ENCODE peak calls at places on chromosome 14, in ten cellular contexts. One of them, this sample, is unnamed.

GRCh38 chr14:54335569-54336155 is 61.1 kb upstream of the CDKN3 start:
- DNase-seq in H9: no peak
- DNase-seq in cardiac muscle cell: no peak
- DNase-seq in heart right ventricle: no peak
- DNase-seq in endodermal cell: no peak
- DNase-seq in body of pancreas: no peak
- DNase-seq in right lobe of liver: no peak
- DNase-seq in IMR-90: no peak
- DNase-seq in testis: no peak
- DNase-seq in sigmoid colon: no peak
- DNase-seq in this sample: no peak

GRCh38 chr14:51603495-51603894 is 48.2 kb upstream of the FRMD6 start:
- DNase-seq in H9: no peak
- DNase-seq in cardiac muscle cell: no peak
- DNase-seq in heart right ventricle: no peak
- DNase-seq in endodermal cell: no peak
- DNase-seq in body of pancreas: no peak
- DNase-seq in right lobe of liver: no peak
- DNase-seq in IMR-90: no peak
- DNase-seq in testis: no peak
- DNase-seq in sigmoid colon: no peak
- DNase-seq in this sample: no peak

GRCh38 chr14:55103005-55103640 is 25.9 kb upstream of the LGALS3 start:
- DNase-seq in H9: peak; percentile 89
- DNase-seq in cardiac muscle cell: peak; percentile 40
- DNase-seq in heart right ventricle: peak; percentile 72
- DNase-seq in endodermal cell: peak; percentile 93
- DNase-seq in body of pancreas: peak; percentile 87
- DNase-seq in right lobe of liver: no peak
- DNase-seq in IMR-90: peak; percentile 95
- DNase-seq in testis: peak; percentile 78
- DNase-seq in sigmoid colon: peak; percentile 94
- DNase-seq in this sample: peak; percentile 80

GRCh38 chr14:39841088-39841487 is 408.9 kb upstream of the FBXO33 start:
- DNase-seq in H9: no peak
- DNase-seq in cardiac muscle cell: no peak
- DNase-seq in heart right ventricle: no peak
- DNase-seq in endodermal cell: no peak
- DNase-seq in body of pancreas: no peak
- DNase-seq in right lobe of liver: no peak
- DNase-seq in IMR-90: no peak
- DNase-seq in testis: no peak
- DNase-seq in sigmoid colon: no peak
- DNase-seq in this sample: no peak

GRCh38 chr14:72753879-72754400 is 140.0 kb downstream of the DPF3 start:
- DNase-seq in H9: no peak
- DNase-seq in cardiac muscle cell: no peak
- DNase-seq in heart right ventricle: no peak
- DNase-seq in endodermal cell: no peak
- DNase-seq in body of pancreas: no peak
- DNase-seq in right lobe of liver: no peak
- DNase-seq in IMR-90: no peak
- DNase-seq in testis: no peak
- DNase-seq in sigmoid colon: no peak
- DNase-seq in this sample: no peak

GRCh38 chr14:65794674-65795279 is 382.2 kb downstream of the FUT8 start:
- DNase-seq in H9: no peak
- DNase-seq in cardiac muscle cell: no peak
- DNase-seq in heart right ventricle: no peak
- DNase-seq in endodermal cell: no peak
- DNase-seq in body of pancreas: no peak
- DNase-seq in right lobe of liver: no peak
- DNase-seq in IMR-90: no peak
- DNase-seq in testis: no peak
- DNase-seq in sigmoid colon: no peak
- DNase-seq in this sample: no peak

GRCh38 chr14:34379809-34380147 is 82.3 kb downstream of the SPTSSA start:
- DNase-seq in H9: no peak
- DNase-seq in cardiac muscle cell: no peak
- DNase-seq in heart right ventricle: no peak
- DNase-seq in endodermal cell: no peak
- DNase-seq in body of pancreas: no peak
- DNase-seq in right lobe of liver: no peak
- DNase-seq in IMR-90: no peak
- DNase-seq in testis: no peak
- DNase-seq in sigmoid colon: no peak
- DNase-seq in this sample: no peak

GRCh38 chr14:74979442-74980397 is 23.0 kb upstream of the EIF2B2 start:
- DNase-seq in H9: peak; percentile 68
- DNase-seq in cardiac muscle cell: no peak
- DNase-seq in heart right ventricle: no peak
- DNase-seq in endodermal cell: peak; percentile 82
- DNase-seq in body of pancreas: no peak
- DNase-seq in right lobe of liver: peak; percentile 38
- DNase-seq in IMR-90: peak; percentile 36
- DNase-seq in testis: no peak
- DNase-seq in sigmoid colon: no peak
- DNase-seq in this sample: peak; percentile 83

DNA sequence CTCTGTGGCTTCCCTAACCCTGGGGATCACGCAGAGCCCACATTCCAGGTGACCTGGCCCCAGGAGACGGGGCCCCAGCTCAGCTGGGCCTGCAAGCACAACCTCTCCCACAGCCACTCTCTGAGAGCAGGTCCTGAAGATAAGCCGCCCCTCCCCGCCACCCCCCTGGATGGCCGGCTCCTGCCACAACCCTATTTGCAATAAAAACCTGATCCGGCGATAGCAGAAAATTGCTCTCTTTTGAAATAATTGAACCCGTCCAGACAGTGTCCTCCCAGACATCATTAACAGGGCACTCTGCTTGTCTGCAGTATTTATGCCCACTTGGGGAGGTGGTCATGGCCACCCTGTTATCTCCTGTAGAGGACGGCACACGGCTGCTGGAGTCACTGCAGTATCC is 5.0 kb downstream of the C14orf180 start:
- DNase-seq in H9: no peak
- DNase-seq in cardiac muscle cell: no peak
- DNase-seq in heart right ventricle: no peak
- DNase-seq in endodermal cell: no peak
- DNase-seq in body of pancreas: no peak
- DNase-seq in right lobe of liver: no peak
- DNase-seq in IMR-90: no peak
- DNase-seq in testis: no peak
- DNase-seq in sigmoid colon: no peak
- DNase-seq in this sample: no peak
- H3K27me3 ChIP-seq in H9: no peaks in the 10 kb centered on the region
- H3K27me3 ChIP-seq in cardiac muscle cell: no peaks in the 10 kb centered on the region
- H3K27me3 ChIP-seq in heart right ventricle: peaks cover 13% of the 10 kb centered on the region
- H3K27me3 ChIP-seq in endodermal cell: no peaks in the 10 kb centered on the region
- H3K27me3 ChIP-seq in body of pancreas: no peaks in the 10 kb centered on the region
- H3K27me3 ChIP-seq in right lobe of liver: no peaks in the 10 kb centered on the region
- H3K27me3 ChIP-seq in IMR-90: peaks cover 13% of the 10 kb centered on the region
- H3K27me3 ChIP-seq in testis: no peaks in the 10 kb centered on the region
- H3K27me3 ChIP-seq in sigmoid colon: peaks cover 21% of the 10 kb centered on the region
- H3K27me3 ChIP-seq in this sample: no peaks in the 10 kb centered on the region

DNA sequence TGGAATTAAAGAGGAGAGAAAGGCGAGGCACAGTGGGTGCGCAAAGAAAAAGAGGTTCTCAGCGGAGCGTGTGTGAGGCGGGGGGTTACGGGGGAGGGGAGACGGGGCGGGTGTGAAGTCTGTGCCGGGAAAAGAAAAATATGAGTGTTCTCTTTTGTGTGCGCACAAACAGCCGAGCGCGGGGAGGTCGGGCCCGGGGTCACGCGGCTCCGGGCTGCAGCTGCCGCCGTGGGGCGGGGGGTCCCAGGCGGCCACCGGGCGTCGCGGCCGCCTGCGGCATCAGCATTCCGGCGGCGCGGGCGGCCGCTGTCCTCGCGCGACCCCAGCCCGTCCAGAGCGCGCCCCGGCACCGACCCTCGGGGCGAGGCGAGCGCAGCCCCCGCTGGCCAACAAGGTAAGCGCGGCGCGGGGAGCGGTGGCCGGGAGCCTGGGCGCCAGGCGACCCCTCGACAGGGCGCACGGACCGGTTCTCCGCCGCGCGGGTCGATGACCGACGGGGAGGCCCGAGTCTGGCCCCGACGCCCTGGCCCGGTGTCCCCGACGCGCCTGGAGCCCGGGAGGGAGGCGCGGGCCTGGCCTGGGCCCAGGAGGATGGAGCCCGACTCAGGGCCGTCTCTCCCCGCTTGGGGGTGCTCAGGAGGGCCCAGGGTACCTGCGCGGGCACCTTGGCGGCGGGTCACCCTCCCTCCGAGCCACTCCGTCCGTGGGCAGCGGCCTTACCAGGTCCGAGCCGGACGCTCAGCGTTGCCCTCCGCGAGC is 103.9 kb upstream of the DIO3 start:
- DNase-seq in H9: peak; percentile 51
- DNase-seq in cardiac muscle cell: no peak
- DNase-seq in heart right ventricle: no peak
- DNase-seq in endodermal cell: no peak
- DNase-seq in body of pancreas: no peak
- DNase-seq in right lobe of liver: no peak
- DNase-seq in IMR-90: no peak
- DNase-seq in testis: no peak
- DNase-seq in sigmoid colon: peak; percentile 46
- DNase-seq in this sample: peak; percentile 83
- H3K27me3 ChIP-seq in H9: peaks cover 41% of the 10 kb centered on the region
- H3K27me3 ChIP-seq in cardiac muscle cell: peaks cover 99% of the 10 kb centered on the region
- H3K27me3 ChIP-seq in heart right ventricle: peaks cover 87% of the 10 kb centered on the region
- H3K27me3 ChIP-seq in endodermal cell: peaks cover 83% of the 10 kb centered on the region
- H3K27me3 ChIP-seq in body of pancreas: peaks cover 25% of the 10 kb centered on the region
- H3K27me3 ChIP-seq in right lobe of liver: peaks cover 29% of the 10 kb centered on the region
- H3K27me3 ChIP-seq in IMR-90: peaks cover 42% of the 10 kb centered on the region
- H3K27me3 ChIP-seq in testis: no peaks in the 10 kb centered on the region
- H3K27me3 ChIP-seq in sigmoid colon: peaks cover 68% of the 10 kb centered on the region
- H3K27me3 ChIP-seq in this sample: peaks cover 48% of the 10 kb centered on the region

DNA sequence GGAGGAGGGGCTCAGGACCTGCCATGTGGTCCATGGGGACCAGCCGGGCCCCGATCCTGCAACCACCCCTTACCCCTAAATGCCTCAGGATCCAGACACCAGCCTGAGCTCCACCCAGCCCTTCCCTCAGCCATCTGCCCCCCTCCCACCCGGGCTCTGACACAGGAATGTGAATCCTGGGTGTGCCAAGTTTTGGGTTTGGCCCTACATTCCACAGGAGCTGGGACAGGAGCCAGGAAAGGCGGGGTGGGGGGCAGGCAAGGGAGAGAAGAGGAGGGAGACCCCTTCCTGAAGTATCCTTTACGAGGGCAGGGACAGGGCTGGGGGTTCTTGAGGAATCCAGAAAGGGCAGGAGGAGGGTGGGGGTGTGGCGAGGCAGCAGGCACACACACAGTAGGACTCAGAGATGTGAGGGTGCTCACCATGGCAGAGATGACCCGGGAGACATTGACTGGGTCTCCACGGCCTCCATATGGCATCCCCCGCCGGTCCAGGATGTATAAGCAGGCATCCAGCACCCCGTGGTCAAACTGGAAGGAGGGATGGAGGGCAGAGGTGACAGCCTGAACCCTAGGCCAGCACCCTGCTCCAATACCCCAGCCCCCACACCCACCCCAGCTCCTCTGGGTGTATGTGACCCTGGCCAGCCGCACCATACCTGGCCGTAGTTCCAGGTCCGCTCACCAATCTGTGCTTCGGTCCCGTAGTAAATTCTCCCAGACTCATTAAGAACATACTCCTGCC is 3.5 kb downstream of the TGM1 start:
- DNase-seq in H9: no peak
- DNase-seq in cardiac muscle cell: no peak
- DNase-seq in heart right ventricle: no peak
- DNase-seq in endodermal cell: no peak
- DNase-seq in body of pancreas: peak; percentile 82
- DNase-seq in right lobe of liver: no peak
- DNase-seq in IMR-90: no peak
- DNase-seq in testis: no peak
- DNase-seq in sigmoid colon: no peak
- DNase-seq in this sample: no peak
- H3K27me3 ChIP-seq in H9: no peaks in the 10 kb centered on the region
- H3K27me3 ChIP-seq in cardiac muscle cell: no peaks in the 10 kb centered on the region
- H3K27me3 ChIP-seq in heart right ventricle: no peaks in the 10 kb centered on the region
- H3K27me3 ChIP-seq in endodermal cell: no peaks in the 10 kb centered on the region
- H3K27me3 ChIP-seq in body of pancreas: no peaks in the 10 kb centered on the region
- H3K27me3 ChIP-seq in right lobe of liver: no peaks in the 10 kb centered on the region
- H3K27me3 ChIP-seq in IMR-90: no peaks in the 10 kb centered on the region
- H3K27me3 ChIP-seq in testis: no peaks in the 10 kb centered on the region
- H3K27me3 ChIP-seq in sigmoid colon: no peaks in the 10 kb centered on the region
- H3K27me3 ChIP-seq in this sample: no peaks in the 10 kb centered on the region

GRCh38 chr14:96589577-96589976 is 87.4 kb downstream of the PAPOLA start:
- DNase-seq in H9: peak; percentile 23
- DNase-seq in cardiac muscle cell: no peak
- DNase-seq in heart right ventricle: no peak
- DNase-seq in endodermal cell: peak; percentile 23
- DNase-seq in body of pancreas: no peak
- DNase-seq in right lobe of liver: no peak
- DNase-seq in IMR-90: no peak
- DNase-seq in testis: peak; percentile 6
- DNase-seq in sigmoid colon: peak; percentile 30
- DNase-seq in this sample: peak; percentile 25

GRCh38 chr14:96594961-96595360 is 92.8 kb downstream of the PAPOLA start:
- DNase-seq in H9: no peak
- DNase-seq in cardiac muscle cell: no peak
- DNase-seq in heart right ventricle: no peak
- DNase-seq in endodermal cell: no peak
- DNase-seq in body of pancreas: no peak
- DNase-seq in right lobe of liver: no peak
- DNase-seq in IMR-90: no peak
- DNase-seq in testis: no peak
- DNase-seq in sigmoid colon: peak; percentile 32
- DNase-seq in this sample: no peak

GRCh38 chr14:96588410-96589249 is 86.4 kb downstream of the PAPOLA start:
- DNase-seq in H9: peak; percentile 24
- DNase-seq in cardiac muscle cell: no peak
- DNase-seq in heart right ventricle: no peak
- DNase-seq in endodermal cell: peak; percentile 31
- DNase-seq in body of pancreas: no peak
- DNase-seq in right lobe of liver: no peak
- DNase-seq in IMR-90: no peak
- DNase-seq in testis: no peak
- DNase-seq in sigmoid colon: peak; percentile 53
- DNase-seq in this sample: peak; percentile 45

GRCh38 chr14:96590190-96590860 is 88.1 kb downstream of the PAPOLA start:
- DNase-seq in H9: peak; percentile 23
- DNase-seq in cardiac muscle cell: peak; percentile 31
- DNase-seq in heart right ventricle: no peak
- DNase-seq in endodermal cell: peak; percentile 43
- DNase-seq in body of pancreas: no peak
- DNase-seq in right lobe of liver: no peak
- DNase-seq in IMR-90: no peak
- DNase-seq in testis: no peak
- DNase-seq in sigmoid colon: peak; percentile 33
- DNase-seq in this sample: peak; percentile 59

DNA sequence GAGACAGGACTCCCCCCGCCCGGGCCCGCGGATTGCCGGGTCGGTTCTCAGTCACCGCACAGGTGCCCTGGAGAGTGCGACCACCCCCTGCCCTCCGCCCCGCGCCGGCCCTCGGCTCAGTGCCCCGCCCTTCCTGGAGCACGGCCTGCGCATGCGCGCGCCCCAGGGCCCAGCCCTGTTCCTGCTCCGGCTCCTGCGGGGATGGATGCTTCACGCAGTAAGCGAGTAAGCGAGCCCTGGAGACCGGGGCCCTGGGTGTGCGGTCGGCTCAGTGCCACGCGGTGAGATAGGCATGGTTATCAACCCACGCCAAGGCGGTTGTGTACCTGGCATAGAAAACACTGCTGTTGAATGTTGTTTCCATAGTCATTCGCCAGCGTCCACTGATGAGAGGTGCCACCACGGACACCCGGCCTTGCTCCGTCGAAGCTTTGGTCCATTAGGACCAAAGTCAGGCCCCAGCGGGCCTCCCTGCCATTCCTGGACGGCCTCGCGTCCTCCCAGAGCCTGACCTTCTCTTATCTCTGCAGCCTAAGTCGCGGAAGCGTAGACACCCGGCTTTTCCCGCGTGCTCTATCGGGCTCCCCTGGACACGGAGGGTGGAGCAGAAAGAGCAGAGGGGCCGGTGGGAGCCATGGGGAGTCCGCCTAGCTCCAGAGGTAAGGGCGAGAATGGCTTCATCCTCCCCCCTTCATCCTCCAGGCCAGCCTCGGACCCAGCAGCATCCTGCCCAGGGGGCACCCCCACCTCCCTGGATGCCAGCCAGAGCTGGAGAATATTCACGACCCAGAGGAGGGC is 90.6 kb downstream of the PAPOLA start:
- DNase-seq in H9: no peak
- DNase-seq in cardiac muscle cell: peak; percentile 66
- DNase-seq in heart right ventricle: no peak
- DNase-seq in endodermal cell: no peak
- DNase-seq in body of pancreas: peak; percentile 63
- DNase-seq in right lobe of liver: no peak
- DNase-seq in IMR-90: peak; percentile 17
- DNase-seq in testis: peak; percentile 70
- DNase-seq in sigmoid colon: peak; percentile 59
- DNase-seq in this sample: peak; percentile 95
- H3K27me3 ChIP-seq in H9: no peaks in the 10 kb centered on the region
- H3K27me3 ChIP-seq in cardiac muscle cell: peaks cover 10% of the 10 kb centered on the region
- H3K27me3 ChIP-seq in heart right ventricle: peaks cover 52% of the 10 kb centered on the region
- H3K27me3 ChIP-seq in endodermal cell: peaks cover 20% of the 10 kb centered on the region
- H3K27me3 ChIP-seq in body of pancreas: no peaks in the 10 kb centered on the region
- H3K27me3 ChIP-seq in right lobe of liver: peaks cover 14% of the 10 kb centered on the region
- H3K27me3 ChIP-seq in IMR-90: peaks cover 24% of the 10 kb centered on the region
- H3K27me3 ChIP-seq in testis: no peaks in the 10 kb centered on the region
- H3K27me3 ChIP-seq in sigmoid colon: peaks cover 43% of the 10 kb centered on the region
- H3K27me3 ChIP-seq in this sample: peaks cover 4% of the 10 kb centered on the region